ENCODE peak calls at places on chromosomes 2 and 18, in six cellular contexts. V is mesothelial cell of epicardium, W is cardiac fibroblast, H is body of pancreas, J is neural progenitor cell, D is retinal pigment epithelial cell. A is an unnamed sample.
A peak's percentile ranks its signal among the peaks of the same experiment; 100 is the strongest.

GRCh38 chr2:226475650-226476049 is 324.0 kb downstream of the IRS1 start:
- DNase-seq in H (no peak), V (no peak), W (peak; percentile 85), J (no peak), D (peak; percentile 69), A (no peak)

GRCh38 chr2:45554764-45555163 is 56.3 kb downstream of the SRBD1 start:
- DNase-seq in J (no peak), D (no peak), H (no peak), W (peak; percentile 54), V (no peak), A (no peak)

GRCh38 chr2:64291181-64291580 is 147.0 kb upstream of the PELI1 start:
- DNase-seq in J (no peak), V (no peak), D (no peak), W (peak; percentile 100), H (no peak), A (no peak)

GRCh38 chr2:172884336-172884735 is 148.7 kb downstream of the RAPGEF4 start:
- DNase-seq in D (no peak), V (no peak), H (no peak), J (no peak), W (no peak), A (no peak)

GRCh38 chr2:99974275-99974674 is 168.1 kb downstream of the AFF3 start:
- DNase-seq in V (no peak), J (peak; percentile 80), D (no peak), W (peak; percentile 23), H (no peak), A (no peak)

GRCh38 chr18:25305584-25305983 is 46.4 kb downstream of the ZNF521 start:
- DNase-seq in J (no peak), W (peak; percentile 18), H (no peak), V (no peak), D (no peak), A (no peak)

GRCh38 chr2:224754129-224754528 is 38.0 kb upstream of the CCDC195 start:
- DNase-seq in V (no peak), J (no peak), D (no peak), W (peak; percentile 95), H (no peak), A (no peak)

GRCh38 chr2:165114345-165114943 is 89.4 kb downstream of the SCN3A start:
- DNase-seq in J (no peak), W (peak; percentile 69), V (no peak), H (no peak), D (no peak), A (no peak)

GRCh38 chr2:217932661-217933325 is 70.0 kb downstream of the TNS1 start:
- DNase-seq in H (no peak), J (peak; percentile 35), W (peak; percentile 70), D (no peak), V (no peak), A (no peak)

GRCh38 chr2:8987413-8987812 is 16.1 kb downstream of the MBOAT2 start:
- DNase-seq in H (no peak), W (peak; percentile 71), D (no peak), V (no peak), J (no peak), A (no peak)

GRCh38 chr2:72757177-72757775 is 68.6 kb downstream of the EXOC6B start:
- DNase-seq in V (no peak), H (peak; percentile 57), W (peak; percentile 51), D (peak; percentile 71), J (peak; percentile 24), A (no peak)

GRCh38 chr18:3466051-3466450 is 16.1 kb downstream of the TGIF1 start:
- DNase-seq in H (no peak), J (no peak), V (no peak), D (no peak), W (peak; percentile 94), A (no peak)

GRCh38 chr2:143906850-143907249 is 613.1 kb downstream of the ZEB2 start:
- DNase-seq in V (no peak), H (no peak), J (peak; percentile 69), D (no peak), W (no peak), A (no peak)

GRCh38 chr2:6741229-6741628 is 124.5 kb downstream of the CMPK2 start:
- DNase-seq in V (no peak), J (no peak), H (no peak), D (no peak), W (no peak), A (no peak)

GRCh38 chr2:241482556-241482955 is 25.8 kb downstream of the STK25 start:
- DNase-seq in J (no peak), H (no peak), D (no peak), V (no peak), W (no peak), A (no peak)

GRCh38 chr2:108965540-108966299 is 23.3 kb downstream of the EDAR start:
- DNase-seq in W (no peak), H (no peak), D (no peak), J (no peak), V (no peak), A (no peak)

GRCh38 chr2:60552096-60552850 is 1.2 kb downstream of the BCL11A start:
- DNase-seq in D (no peak), J (peak; percentile 78), V (no peak), W (no peak), H (peak; percentile 46), A (no peak)

GRCh38 chr18:55018602-55019001 is 59.3 kb upstream of the CCDC68 start:
- DNase-seq in J (no peak), V (no peak), D (peak; percentile 33), H (no peak), W (peak; percentile 83), A (no peak)

GRCh38 chr2:70697603-70698383 is 70.2 kb downstream of the ADD2 start:
- DNase-seq in J (no peak), H (no peak), V (no peak), D (no peak), W (no peak), A (no peak)

GRCh38 chr2:150994041-150994440 is 267.6 kb downstream of the RBM43 start:
- DNase-seq in J (no peak), V (no peak), D (no peak), W (peak; percentile 89), H (no peak), A (no peak)

GRCh38 chr2:227285741-227286140 is 39.3 kb upstream of the MFF start:
- DNase-seq in J (no peak), H (no peak), V (no peak), W (no peak), D (no peak), A (no peak)

GRCh38 chr2:106193491-106193976 is 567 bp downstream of the UXS1 start:
- DNase-seq in V (no peak), D (no peak), H (peak; percentile 34), J (peak; percentile 78), W (no peak), A (no peak)

GRCh38 chr2:29053680-29054400 is 20.5 kb downstream of the PCARE start:
- DNase-seq in D (no peak), W (peak; percentile 13), J (no peak), V (no peak), H (no peak), A (no peak)

GRCh38 chr2:38546585-38546984 is 56.1 kb downstream of the HNRNPLL start:
- DNase-seq in W (no peak), H (no peak), V (no peak), J (no peak), D (no peak), A (no peak)

GRCh38 chr2:12607971-12608370 is 108.8 kb upstream of the TRIB2 start:
- DNase-seq in J (no peak), H (no peak), V (no peak), W (peak; percentile 37), D (no peak), A (no peak)

GRCh38 chr2:213104903-213105202 is 46.6 kb downstream of the IKZF2 start:
- DNase-seq in J (no peak), W (no peak), H (no peak), D (no peak), V (no peak), A (no peak)

GRCh38 chr2:8437228-8437948 is 244.5 kb upstream of the ID2 start:
- DNase-seq in V (no peak), D (no peak), J (no peak), W (no peak), H (no peak), A (no peak)

GRCh38 chr18:64094210-64094609 is 54.7 kb downstream of the LINC00305 start:
- DNase-seq in W (no peak), J (no peak), V (no peak), D (no peak), H (no peak), A (no peak)

GRCh38 chr18:64099244-64099643 is 49.6 kb downstream of the LINC00305 start:
- DNase-seq in J (no peak), H (no peak), V (no peak), D (no peak), W (no peak), A (no peak)

GRCh38 chr18:64095056-64095455 is 53.8 kb downstream of the LINC00305 start:
- DNase-seq in J (peak; percentile 2), W (no peak), V (no peak), H (no peak), D (no peak), A (no peak)

GRCh38 chr18:64100136-64100922 is 48.6 kb downstream of the LINC00305 start:
- DNase-seq in J (peak; percentile 9), W (no peak), D (no peak), V (no peak), H (no peak), A (no peak)

GRCh38 chr18:64097497-64097896 is 51.4 kb downstream of the LINC00305 start:
- DNase-seq in W (peak; percentile 1), J (no peak), D (no peak), H (no peak), V (no peak), A (no peak)
- TF ChIP-seq CTCF in W (no peak), J (peak; percentile 63), D (peak; percentile 31), H (peak; percentile 9), V (peak; percentile 59), A (no peak)

GRCh38 chr18:35641467-35641866 is 59.9 kb downstream of the GALNT1 start:
- DNase-seq in W (no peak), H (no peak), V (no peak), D (no peak), J (no peak), A (no peak)

GRCh38 chr18:35646449-35646848 is 64.9 kb downstream of the GALNT1 start:
- DNase-seq in V (no peak), J (no peak), W (no peak), H (no peak), D (no peak), A (no peak)

GRCh38 chr18:35641916-35642315 is 60.4 kb downstream of the GALNT1 start:
- DNase-seq in H (no peak), D (no peak), W (peak; percentile 65), J (no peak), V (no peak), A (no peak)

GRCh38 chr18:35639296-35639695 is 57.8 kb downstream of the GALNT1 start:
- DNase-seq in V (no peak), J (no peak), D (no peak), H (no peak), W (no peak), A (no peak)

GRCh38 chr18:35642802-35643201 is 61.3 kb downstream of the GALNT1 start:
- DNase-seq in D (no peak), J (no peak), W (peak; percentile 19), V (no peak), H (no peak), A (no peak)
- TF ChIP-seq CTCF in D (no peak), J (no peak), W (no peak), V (no peak), H (no peak), A (no peak)

GRCh38 chr2:207283356-207283755 is 117.6 kb upstream of the KLF7 start:
- DNase-seq in D (no peak), H (no peak), V (no peak), J (peak; percentile 13), W (no peak), A (no peak)
- TF ChIP-seq CTCF in D (no peak), H (no peak), V (no peak), J (no peak), W (peak; percentile 22), A (no peak)

GRCh38 chr2:24175631-24176030 is 778 bp downstream of the FAM228A start:
- DNase-seq in D (no peak), W (no peak), V (no peak), H (no peak), J (no peak), A (no peak)
- TF ChIP-seq CTCF in D (no peak), W (no peak), V (no peak), H (no peak), J (no peak), A (no peak)